ENCODE peak calls at places on chromosomes 4 and X, in six cellular contexts. One of them, this sample, is unnamed.

GRCh38 chr4:168304744-168305459 is 13.7 kb downstream of the DDX60 start:
- DNase-seq in HepG2: no peak
- DNase-seq in endothelial cell of umbilical vein: peak
- DNase-seq in NB4: no peak
- DNase-seq in K562: no peak
- DNase-seq in GM12878: no peak
- DNase-seq in this sample: peak

GRCh38 chr4:174669278-174669677 is 147.0 kb upstream of the HPGD start:
- DNase-seq in HepG2: no peak
- DNase-seq in endothelial cell of umbilical vein: no peak
- DNase-seq in NB4: no peak
- DNase-seq in K562: no peak
- DNase-seq in GM12878: no peak
- DNase-seq in this sample: peak

GRCh38 chr4:20464381-20464780 is 212.7 kb downstream of the SLIT2 start:
- DNase-seq in HepG2: no peak
- DNase-seq in endothelial cell of umbilical vein: peak
- DNase-seq in NB4: no peak
- DNase-seq in K562: no peak
- DNase-seq in GM12878: no peak
- DNase-seq in this sample: no peak

GRCh38 chrX:18252644-18253359 is 32.1 kb upstream of the BEND2 start:
- DNase-seq in HepG2: no peak
- DNase-seq in endothelial cell of umbilical vein: peak
- DNase-seq in NB4: no peak
- DNase-seq in K562: no peak
- DNase-seq in GM12878: no peak
- DNase-seq in this sample: no peak

GRCh38 chr4:184792334-184792733 is 33.4 kb downstream of the ACSL1 start:
- DNase-seq in HepG2: no peak
- DNase-seq in endothelial cell of umbilical vein: no peak
- DNase-seq in NB4: no peak
- DNase-seq in K562: no peak
- DNase-seq in GM12878: no peak
- DNase-seq in this sample: no peak

GRCh38 chr4:17063870-17064269 is 165.4 kb upstream of the LDB2 start:
- DNase-seq in HepG2: no peak
- DNase-seq in endothelial cell of umbilical vein: no peak
- DNase-seq in NB4: no peak
- DNase-seq in K562: no peak
- DNase-seq in GM12878: no peak
- DNase-seq in this sample: no peak

GRCh38 chrX:96576358-96576757 is 108.3 kb upstream of the DIAPH2 start:
- DNase-seq in HepG2: no peak
- DNase-seq in endothelial cell of umbilical vein: peak
- DNase-seq in NB4: no peak
- DNase-seq in K562: no peak
- DNase-seq in GM12878: no peak
- DNase-seq in this sample: no peak

GRCh38 chr4:123452585-123452984 is 56.0 kb downstream of the SPRY1 start:
- DNase-seq in HepG2: peak
- DNase-seq in endothelial cell of umbilical vein: peak
- DNase-seq in NB4: peak
- DNase-seq in K562: no peak
- DNase-seq in GM12878: no peak
- DNase-seq in this sample: no peak

GRCh38 chr4:101205878-101206277 is 141.4 kb downstream of the PPP3CA start:
- DNase-seq in HepG2: no peak
- DNase-seq in endothelial cell of umbilical vein: no peak
- DNase-seq in NB4: no peak
- DNase-seq in K562: no peak
- DNase-seq in GM12878: peak
- DNase-seq in this sample: peak
- TF ChIP-seq MYC in HepG2: no peak
- TF ChIP-seq MYC in endothelial cell of umbilical vein: no peak
- TF ChIP-seq MYC in NB4: no peak
- TF ChIP-seq MYC in K562: no peak
- TF ChIP-seq MYC in GM12878: no peak
- TF ChIP-seq MYC in this sample: no peak

GRCh38 chr4:98623126-98623802 is 35.1 kb downstream of the TSPAN5 start:
- DNase-seq in HepG2: no peak
- DNase-seq in endothelial cell of umbilical vein: no peak
- DNase-seq in NB4: no peak
- DNase-seq in K562: no peak
- DNase-seq in GM12878: no peak
- DNase-seq in this sample: no peak

GRCh38 chr4:98625920-98626319 is 32.5 kb downstream of the TSPAN5 start:
- DNase-seq in HepG2: no peak
- DNase-seq in endothelial cell of umbilical vein: no peak
- DNase-seq in NB4: no peak
- DNase-seq in K562: no peak
- DNase-seq in GM12878: no peak
- DNase-seq in this sample: no peak

GRCh38 chr4:98625399-98625798 is 33.0 kb downstream of the TSPAN5 start:
- DNase-seq in HepG2: no peak
- DNase-seq in endothelial cell of umbilical vein: peak
- DNase-seq in NB4: no peak
- DNase-seq in K562: no peak
- DNase-seq in GM12878: no peak
- DNase-seq in this sample: no peak

GRCh38 chr4:98624642-98625041 is 33.8 kb downstream of the TSPAN5 start:
- DNase-seq in HepG2: no peak
- DNase-seq in endothelial cell of umbilical vein: no peak
- DNase-seq in NB4: no peak
- DNase-seq in K562: no peak
- DNase-seq in GM12878: no peak
- DNase-seq in this sample: no peak

GRCh38 chr4:98624144-98624543 is 34.3 kb downstream of the TSPAN5 start:
- DNase-seq in HepG2: no peak
- DNase-seq in endothelial cell of umbilical vein: no peak
- DNase-seq in NB4: no peak
- DNase-seq in K562: no peak
- DNase-seq in GM12878: no peak
- DNase-seq in this sample: no peak
- TF ChIP-seq MYC in HepG2: no peak
- TF ChIP-seq MYC in endothelial cell of umbilical vein: no peak
- TF ChIP-seq MYC in NB4: no peak
- TF ChIP-seq MYC in K562: no peak
- TF ChIP-seq MYC in GM12878: no peak
- TF ChIP-seq MYC in this sample: no peak

DNA sequence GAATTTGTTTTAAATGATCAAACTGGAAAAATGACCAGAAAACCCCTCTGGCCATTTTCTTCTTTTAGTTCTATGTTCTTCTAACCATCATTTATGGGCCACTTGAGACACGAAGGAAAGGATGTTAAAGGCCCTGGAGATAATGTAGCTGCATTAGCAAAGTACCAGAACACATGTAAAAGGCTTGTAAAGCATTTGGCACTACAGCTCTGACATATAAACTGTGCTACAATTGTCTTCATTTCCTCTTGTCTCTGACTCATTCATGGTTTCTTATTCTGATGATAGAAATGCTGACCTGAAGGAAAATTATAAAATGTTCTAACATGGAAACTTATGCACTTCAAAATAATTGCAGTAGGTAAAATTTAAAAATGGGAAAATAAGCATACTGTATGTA is 388.7 kb downstream of the FAT4 start:
- DNase-seq in HepG2: no peak
- DNase-seq in endothelial cell of umbilical vein: peak
- DNase-seq in NB4: no peak
- DNase-seq in K562: no peak
- DNase-seq in GM12878: no peak
- DNase-seq in this sample: no peak
- TF ChIP-seq MYC in HepG2: no peak
- TF ChIP-seq MYC in endothelial cell of umbilical vein: no peak
- TF ChIP-seq MYC in NB4: no peak
- TF ChIP-seq MYC in K562: no peak
- TF ChIP-seq MYC in GM12878: no peak
- TF ChIP-seq MYC in this sample: no peak

DNA sequence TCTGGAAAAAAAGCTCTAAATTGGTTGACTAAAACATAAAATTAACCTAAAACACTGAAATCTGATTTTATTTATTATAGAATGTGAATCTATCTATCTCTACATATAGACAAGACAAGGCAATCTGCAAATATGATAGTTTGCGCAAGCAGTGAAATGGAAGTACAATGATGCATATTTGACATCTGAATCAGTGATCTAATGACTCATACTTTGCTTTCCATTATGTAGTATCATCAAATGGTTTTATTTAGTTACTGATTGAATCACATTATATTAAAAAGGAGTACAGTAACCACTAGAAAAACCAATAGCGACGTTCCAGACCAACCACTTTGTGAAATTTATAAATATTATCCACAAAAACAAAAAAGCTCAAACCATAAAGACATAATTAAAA is 1969.4 kb downstream of the PCDH7 start:
- DNase-seq in HepG2: no peak
- DNase-seq in endothelial cell of umbilical vein: no peak
- DNase-seq in NB4: no peak
- DNase-seq in K562: no peak
- DNase-seq in GM12878: no peak
- DNase-seq in this sample: peak
- TF ChIP-seq MYC in HepG2: no peak
- TF ChIP-seq MYC in endothelial cell of umbilical vein: no peak
- TF ChIP-seq MYC in NB4: no peak
- TF ChIP-seq MYC in K562: no peak
- TF ChIP-seq MYC in GM12878: no peak
- TF ChIP-seq MYC in this sample: no peak

GRCh38 chr4:160353548-160353947 is 1250.7 kb downstream of the RAPGEF2 start:
- DNase-seq in HepG2: no peak
- DNase-seq in endothelial cell of umbilical vein: no peak
- DNase-seq in NB4: no peak
- DNase-seq in K562: no peak
- DNase-seq in GM12878: no peak
- DNase-seq in this sample: no peak
- TF ChIP-seq MYC in HepG2: no peak
- TF ChIP-seq MYC in endothelial cell of umbilical vein: no peak
- TF ChIP-seq MYC in NB4: no peak
- TF ChIP-seq MYC in K562: no peak
- TF ChIP-seq MYC in GM12878: no peak
- TF ChIP-seq MYC in this sample: no peak

GRCh38 chr4:147326581-147326980 is 154.3 kb upstream of the EDNRA start:
- DNase-seq in HepG2: no peak
- DNase-seq in endothelial cell of umbilical vein: peak
- DNase-seq in NB4: no peak
- DNase-seq in K562: no peak
- DNase-seq in GM12878: no peak
- DNase-seq in this sample: no peak
- TF ChIP-seq MYC in HepG2: no peak
- TF ChIP-seq MYC in endothelial cell of umbilical vein: no peak
- TF ChIP-seq MYC in NB4: no peak
- TF ChIP-seq MYC in K562: no peak
- TF ChIP-seq MYC in GM12878: no peak
- TF ChIP-seq MYC in this sample: no peak

GRCh38 chr4:153684182-153685073 is at the start of gene TLR2:
- DNase-seq in HepG2: no peak
- DNase-seq in endothelial cell of umbilical vein: peak
- DNase-seq in NB4: peak
- DNase-seq in K562: no peak
- DNase-seq in GM12878: no peak
- DNase-seq in this sample: no peak
- TF ChIP-seq MYC in HepG2: no peak
- TF ChIP-seq MYC in endothelial cell of umbilical vein: no peak
- TF ChIP-seq MYC in NB4: no peak
- TF ChIP-seq MYC in K562: no peak
- TF ChIP-seq MYC in GM12878: no peak
- TF ChIP-seq MYC in this sample: no peak

GRCh38 chr4:185862340-185862739 is 50.3 kb upstream of the SORBS2 start:
- DNase-seq in HepG2: no peak
- DNase-seq in endothelial cell of umbilical vein: no peak
- DNase-seq in NB4: no peak
- DNase-seq in K562: no peak
- DNase-seq in GM12878: no peak
- DNase-seq in this sample: no peak

GRCh38 chr4:185867770-185868169 is 55.8 kb upstream of the SORBS2 start:
- DNase-seq in HepG2: no peak
- DNase-seq in endothelial cell of umbilical vein: no peak
- DNase-seq in NB4: no peak
- DNase-seq in K562: no peak
- DNase-seq in GM12878: no peak
- DNase-seq in this sample: no peak

GRCh38 chr4:185863946-185864345 is 52.0 kb upstream of the SORBS2 start:
- DNase-seq in HepG2: no peak
- DNase-seq in endothelial cell of umbilical vein: no peak
- DNase-seq in NB4: no peak
- DNase-seq in K562: no peak
- DNase-seq in GM12878: no peak
- DNase-seq in this sample: no peak

GRCh38 chr4:185868983-185869938 is 57.3 kb upstream of the SORBS2 start:
- DNase-seq in HepG2: no peak
- DNase-seq in endothelial cell of umbilical vein: no peak
- DNase-seq in NB4: no peak
- DNase-seq in K562: no peak
- DNase-seq in GM12878: no peak
- DNase-seq in this sample: no peak

GRCh38 chr4:185865901-185866328 is 53.9 kb upstream of the SORBS2 start:
- DNase-seq in HepG2: no peak
- DNase-seq in endothelial cell of umbilical vein: no peak
- DNase-seq in NB4: no peak
- DNase-seq in K562: no peak
- DNase-seq in GM12878: no peak
- DNase-seq in this sample: no peak
- TF ChIP-seq MYC in HepG2: no peak
- TF ChIP-seq MYC in endothelial cell of umbilical vein: no peak
- TF ChIP-seq MYC in NB4: no peak
- TF ChIP-seq MYC in K562: no peak
- TF ChIP-seq MYC in GM12878: no peak
- TF ChIP-seq MYC in this sample: no peak

DNA sequence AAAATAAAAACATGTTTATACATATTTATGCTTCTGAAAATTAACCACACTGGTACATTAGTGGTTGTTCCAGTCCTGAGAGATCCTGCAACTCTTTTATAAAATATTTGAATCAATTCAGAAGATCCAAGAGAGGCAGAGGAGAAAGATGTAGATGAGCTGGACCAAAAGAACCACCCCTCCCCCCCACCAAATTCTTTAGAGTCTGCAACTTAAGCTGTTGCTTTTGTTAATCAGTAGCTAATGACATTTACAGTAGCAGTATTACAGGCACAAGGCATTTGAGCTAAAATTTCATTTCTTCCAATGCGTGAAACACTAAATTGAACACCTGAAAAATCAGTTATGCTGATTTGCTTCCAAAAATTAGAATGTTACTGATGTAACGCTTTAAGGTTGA is 61.5 kb downstream of the PDK3 start:
- DNase-seq in HepG2: no peak
- DNase-seq in endothelial cell of umbilical vein: no peak
- DNase-seq in NB4: no peak
- DNase-seq in K562: no peak
- DNase-seq in GM12878: no peak
- DNase-seq in this sample: no peak
- TF ChIP-seq MYC in HepG2: no peak
- TF ChIP-seq MYC in endothelial cell of umbilical vein: no peak
- TF ChIP-seq MYC in NB4: no peak
- TF ChIP-seq MYC in K562: no peak
- TF ChIP-seq MYC in GM12878: no peak
- TF ChIP-seq MYC in this sample: no peak

GRCh38 chr4:25154594-25155265 is 5.5 kb downstream of the SEPSECS start:
- DNase-seq in HepG2: peak
- DNase-seq in endothelial cell of umbilical vein: no peak
- DNase-seq in NB4: no peak
- DNase-seq in K562: no peak
- DNase-seq in GM12878: no peak
- DNase-seq in this sample: no peak
- TF ChIP-seq MYC in HepG2: no peak
- TF ChIP-seq MYC in endothelial cell of umbilical vein: no peak
- TF ChIP-seq MYC in NB4: no peak
- TF ChIP-seq MYC in K562: no peak
- TF ChIP-seq MYC in GM12878: no peak
- TF ChIP-seq MYC in this sample: no peak

This sample was measured in A549.